ENCODE peak calls at places on chromosomes 11 and 22, in four cellular contexts. B is HEK293T, A is HepG2, F is K562. V is an unnamed sample.

GRCh38 chr11:78244546-78245315 is 56.0 kb downstream of the USP35 start:
- DNase-seq in B (no peak), A (no peak), F (no peak), V (no peak)

GRCh38 chr11:16126361-16126760 is 230.0 kb downstream of the SOX6 start:
- DNase-seq in A (peak), F (no peak), B (peak), V (no peak)

GRCh38 chr22:32695451-32695891 is 106.0 kb upstream of the TIMP3 start:
- DNase-seq in A (peak), F (no peak), B (no peak), V (no peak)

GRCh38 chr11:120032766-120033390 is 105.0 kb downstream of the TRIM29 start:
- DNase-seq in F (no peak), B (no peak), A (no peak), V (no peak)

GRCh38 chr11:111598546-111598945 is 3.7 kb upstream of the SIK2 start:
- DNase-seq in B (no peak), F (no peak), A (no peak), V (no peak)

GRCh38 chr11:72012897-72013721 is 14.4 kb downstream of the IL18BP start:
- DNase-seq in B (no peak), F (no peak), A (no peak), V (no peak)

GRCh38 chr22:46124383-46125144 is 25.8 kb upstream of the PPARA start:
- DNase-seq in A (no peak), B (no peak), F (peak), V (no peak)

GRCh38 chr11:70251583-70252285 is 18.8 kb upstream of the PPFIA1 start:
- DNase-seq in B (no peak), F (no peak), A (no peak), V (peak)

GRCh38 chr11:18005376-18006129 is 7.3 kb downstream of the SERGEF start:
- DNase-seq in B (no peak), A (no peak), F (no peak), V (no peak)

GRCh38 chr22:38852522-38852921 is 8.7 kb upstream of the NPTXR start:
- DNase-seq in F (no peak), A (no peak), B (no peak), V (no peak)

GRCh38 chr22:37018815-37019308 is 385 bp downstream of the TST start:
- DNase-seq in F (peak), A (peak), B (peak), V (peak)

GRCh38 chr11:59197990-59198389 is 14.7 kb downstream of the MPEG1 start:
- DNase-seq in A (no peak), F (no peak), B (no peak), V (no peak)

DNA sequence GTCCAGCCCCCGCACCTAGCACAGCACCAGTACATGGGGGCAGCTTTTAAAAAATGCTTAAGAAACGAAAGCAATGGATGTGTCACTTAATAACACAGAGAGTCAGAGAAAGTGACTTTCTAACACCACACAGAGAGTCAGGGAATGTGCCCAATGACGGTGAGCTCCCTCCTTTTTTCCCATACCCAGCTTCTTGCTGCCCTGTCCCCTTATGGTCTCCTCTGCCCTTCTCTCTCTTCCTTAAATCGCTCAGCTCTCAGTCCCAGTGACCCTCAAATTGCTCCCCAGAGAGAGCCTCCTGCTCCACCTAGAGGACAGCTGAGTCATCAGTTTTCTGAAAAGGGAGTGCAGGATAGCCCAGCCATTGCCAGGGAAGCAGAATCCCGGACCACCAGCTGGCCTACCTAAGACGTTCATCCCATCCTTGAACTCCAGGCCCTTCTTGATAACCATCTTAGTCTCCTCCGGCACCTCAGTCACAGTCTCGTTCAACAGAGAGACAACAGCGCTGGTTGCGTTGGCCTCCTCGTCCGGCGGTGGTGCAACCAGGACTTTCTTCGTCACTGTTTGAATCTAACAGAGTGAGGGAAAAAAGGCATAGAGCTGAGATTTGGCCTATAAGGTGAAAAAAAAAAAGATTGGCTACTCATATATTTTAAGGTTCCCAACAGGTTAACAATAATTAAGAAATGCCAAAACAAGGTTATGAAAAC is 113.5 kb downstream of the SLC1A2 start:
- DNase-seq in A (peak), F (peak), B (peak), V (peak)
- TF ChIP-seq ELF4 in A (no peak), F (no peak), B (no peak), V (no peak)

GRCh38 chr11:35116245-35116644 is 22.7 kb upstream of the CD44 start:
- DNase-seq in A (no peak), B (no peak), F (no peak), V (no peak)
- TF ChIP-seq ELF4 in A (no peak), B (no peak), F (no peak), V (no peak)

DNA sequence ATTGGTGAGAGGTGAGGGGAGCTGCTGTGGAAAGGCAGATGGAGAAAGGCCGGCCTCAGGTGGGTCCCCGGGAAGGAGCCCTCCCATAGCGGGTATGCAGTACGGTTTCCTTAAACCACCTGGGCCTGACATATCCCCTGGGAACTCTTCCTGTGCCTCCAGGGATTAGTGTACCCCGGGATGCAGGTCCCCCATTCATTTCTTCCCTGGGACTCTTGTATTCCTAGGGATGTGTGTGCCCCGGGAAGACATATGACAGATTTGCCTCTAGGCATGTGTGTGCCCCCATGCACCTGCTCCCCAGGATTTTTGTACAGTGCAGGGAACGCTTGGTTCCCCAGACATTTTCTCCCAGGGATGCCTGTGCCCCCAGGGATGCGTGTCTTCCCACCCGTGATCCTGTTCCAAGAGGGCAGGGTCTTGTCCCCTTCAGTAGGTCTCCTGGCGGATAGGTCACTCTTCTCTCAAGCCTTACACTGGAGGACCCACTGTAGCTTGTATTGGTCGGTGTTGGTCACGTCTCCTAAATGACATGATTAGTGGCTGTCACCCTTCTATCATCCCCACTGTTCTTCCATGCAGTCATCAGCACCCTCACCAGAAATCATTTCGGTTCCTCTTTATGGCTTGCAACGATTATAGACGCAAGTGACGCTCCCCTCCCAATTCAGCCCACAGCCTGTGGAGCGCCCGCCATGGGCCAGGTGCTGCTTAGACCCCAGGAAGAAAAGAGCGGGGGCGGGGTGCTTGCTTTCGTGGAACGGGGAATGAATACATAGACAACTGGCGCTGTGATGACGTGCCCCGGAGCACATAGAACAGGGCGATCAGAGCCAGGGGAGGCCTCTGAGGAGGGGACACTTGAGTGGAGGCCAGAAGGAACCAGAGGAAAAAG is 1.3 kb downstream of the PARVB start:
- DNase-seq in F (peak), A (no peak), B (no peak), V (no peak)
- TF ChIP-seq ELF4 in F (no peak), A (no peak), B (no peak), V (no peak)

GRCh38 chr11:32056445-32056844 is 34.4 kb upstream of the RCN1 start:
- DNase-seq in A (no peak), B (no peak), F (no peak), V (no peak)

GRCh38 chr11:32050256-32050655 is 40.6 kb upstream of the RCN1 start:
- DNase-seq in B (no peak), A (no peak), F (no peak), V (no peak)

GRCh38 chr11:32053151-32053550 is 37.7 kb upstream of the RCN1 start:
- DNase-seq in A (no peak), F (no peak), B (no peak), V (no peak)

DNA sequence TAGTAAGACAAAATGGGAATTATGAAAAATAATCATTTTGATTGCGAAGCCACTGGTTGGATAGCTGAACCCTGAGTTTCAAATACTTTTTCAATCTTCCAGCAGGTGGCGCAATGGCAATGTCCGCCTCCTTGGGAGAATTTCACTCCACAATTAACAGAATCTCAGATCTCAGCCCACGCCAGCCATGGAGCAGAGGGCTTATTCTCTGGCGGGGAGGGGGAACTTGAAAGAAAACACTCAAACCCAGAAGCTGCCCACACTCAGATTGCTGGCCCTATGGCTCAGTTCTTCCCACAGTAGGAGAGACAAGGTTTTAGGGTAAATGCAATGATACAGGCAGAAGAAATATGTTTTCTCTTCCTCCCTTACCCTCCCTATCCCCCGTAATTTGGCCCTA is 38.7 kb upstream of the RCN1 start:
- DNase-seq in F (peak), A (peak), B (peak), V (peak)
- TF ChIP-seq ELF4 in F (no peak), A (no peak), B (no peak), V (no peak)

V was measured in WTC11.